ENCODE peak calls at places on chromosomes 11 and 22, in seven cellular contexts. D is Kasumi-1, R is dorsolateral prefrontal cortex, I is germinal center, J is OCI-LY7, U is NCI-H1417, X is coronary artery. F is an unnamed sample.

GRCh38 chr11:12889243-12889642 is 119.9 kb upstream of the RASSF10 start:
- DNase-seq in J (no peak), U (peak), R (no peak), X (peak), D (peak), I (no peak), F (no peak)

GRCh38 chr11:82507288-82507687 is 226.4 kb downstream of the FAM181B start:
- DNase-seq in U (peak), X (no peak), D (no peak), I (no peak), R (no peak), J (no peak), F (no peak)

GRCh38 chr11:44948155-44948554 is 2.5 kb downstream of the TP53I11 start:
- DNase-seq in I (no peak), D (no peak), R (no peak), U (no peak), X (no peak), J (no peak), F (no peak)

GRCh38 chr22:32649515-32650200 is 151.8 kb upstream of the TIMP3 start:
- DNase-seq in U (no peak), X (no peak), D (peak), J (no peak), R (no peak), I (no peak), F (no peak)

GRCh38 chr11:41309716-41310115 is 149.7 kb downstream of the LRRC4C start:
- DNase-seq in I (no peak), R (no peak), U (no peak), X (no peak), D (no peak), J (peak), F (no peak)

GRCh38 chr11:106234794-106235193 is 157.3 kb downstream of the AASDHPPT start:
- DNase-seq in J (no peak), R (no peak), I (no peak), X (no peak), U (no peak), D (no peak), F (no peak)

GRCh38 chr11:109291553-109291952 is 130.4 kb upstream of the C11orf87 start:
- DNase-seq in J (no peak), U (no peak), D (no peak), R (no peak), X (no peak), I (no peak), F (no peak)

GRCh38 chr11:131441398-131441797 is 71.0 kb downstream of the NTM start:
- DNase-seq in U (no peak), X (no peak), R (no peak), J (no peak), I (no peak), D (no peak), F (no peak)

GRCh38 chr11:109994896-109995295 is 98.3 kb upstream of the ZC3H12C start:
- DNase-seq in J (no peak), U (no peak), D (no peak), R (no peak), X (no peak), I (no peak), F (no peak)